ENCODE peak calls at places on chromosome 21, in five cellular contexts. One of them, this sample, is unnamed.

GRCh38 chr21:45263534-45263933 is 24.2 kb downstream of the POFUT2 start:
- DNase-seq in RWPE1: no peak
- DNase-seq in fibroblast of lung: no peak
- DNase-seq in coronary artery: no peak
- DNase-seq in heart right ventricle: no peak
- DNase-seq in this sample: no peak

GRCh38 chr21:15706686-15707085 is 23.1 kb upstream of the USP25 start:
- DNase-seq in RWPE1: peak; percentile 88
- DNase-seq in fibroblast of lung: peak; percentile 98
- DNase-seq in coronary artery: no peak
- DNase-seq in heart right ventricle: peak; percentile 7
- DNase-seq in this sample: no peak

GRCh38 chr21:32807717-32808380 is 36.3 kb upstream of the PAXBP1 start:
- DNase-seq in RWPE1: peak; percentile 30
- DNase-seq in fibroblast of lung: peak; percentile 83
- DNase-seq in coronary artery: no peak
- DNase-seq in heart right ventricle: no peak
- DNase-seq in this sample: no peak

GRCh38 chr21:44982558-44983244 is 42.9 kb downstream of the SLX9 start:
- DNase-seq in RWPE1: peak; percentile 26
- DNase-seq in fibroblast of lung: peak; percentile 69
- DNase-seq in coronary artery: peak; percentile 97
- DNase-seq in heart right ventricle: peak; percentile 56
- DNase-seq in this sample: no peak

GRCh38 chr21:34989337-34990151 is 59.6 kb downstream of the RUNX1 start:
- DNase-seq in RWPE1: no peak
- DNase-seq in fibroblast of lung: peak; percentile 75
- DNase-seq in coronary artery: no peak
- DNase-seq in heart right ventricle: no peak
- DNase-seq in this sample: no peak

GRCh38 chr21:35217504-35218060 is 168.5 kb upstream of the RUNX1 start:
- DNase-seq in RWPE1: peak; percentile 89
- DNase-seq in fibroblast of lung: peak; percentile 95
- DNase-seq in coronary artery: no peak
- DNase-seq in heart right ventricle: no peak
- DNase-seq in this sample: no peak

GRCh38 chr21:21688877-21689276 is 690.7 kb downstream of the NCAM2 start:
- DNase-seq in RWPE1: no peak
- DNase-seq in fibroblast of lung: peak; percentile 32
- DNase-seq in coronary artery: no peak
- DNase-seq in heart right ventricle: peak; percentile 4
- DNase-seq in this sample: no peak

GRCh38 chr21:44988607-44989537 is 49.0 kb downstream of the SLX9 start:
- DNase-seq in RWPE1: no peak
- DNase-seq in fibroblast of lung: no peak
- DNase-seq in coronary artery: no peak
- DNase-seq in heart right ventricle: no peak
- DNase-seq in this sample: no peak

GRCh38 chr21:34092241-34092921 is 19.0 kb downstream of the MRPS6 start:
- DNase-seq in RWPE1: no peak
- DNase-seq in fibroblast of lung: no peak
- DNase-seq in coronary artery: no peak
- DNase-seq in heart right ventricle: no peak
- DNase-seq in this sample: no peak

GRCh38 chr21:35664683-35665082 is 395.6 kb downstream of the SETD4 start:
- DNase-seq in RWPE1: peak; percentile 31
- DNase-seq in fibroblast of lung: peak; percentile 91
- DNase-seq in coronary artery: no peak
- DNase-seq in heart right ventricle: no peak
- DNase-seq in this sample: no peak

GRCh38 chr21:43707462-43707861 is 11.5 kb upstream of the PDXK start:
- DNase-seq in RWPE1: no peak
- DNase-seq in fibroblast of lung: no peak
- DNase-seq in coronary artery: no peak
- DNase-seq in heart right ventricle: no peak
- DNase-seq in this sample: no peak

GRCh38 chr21:43702785-43703067 is 16.2 kb upstream of the PDXK start:
- DNase-seq in RWPE1: peak; percentile 34
- DNase-seq in fibroblast of lung: peak; percentile 62
- DNase-seq in coronary artery: no peak
- DNase-seq in heart right ventricle: no peak
- DNase-seq in this sample: no peak

GRCh38 chr21:43699933-43700599 is 18.9 kb upstream of the PDXK start:
- DNase-seq in RWPE1: no peak
- DNase-seq in fibroblast of lung: no peak
- DNase-seq in coronary artery: no peak
- DNase-seq in heart right ventricle: no peak
- DNase-seq in this sample: no peak

GRCh38 chr21:43701936-43702784 is 16.8 kb upstream of the PDXK start:
- DNase-seq in RWPE1: no peak
- DNase-seq in fibroblast of lung: no peak
- DNase-seq in coronary artery: no peak
- DNase-seq in heart right ventricle: no peak
- DNase-seq in this sample: no peak

GRCh38 chr21:43703068-43703880 is 15.7 kb upstream of the PDXK start:
- DNase-seq in RWPE1: no peak
- DNase-seq in fibroblast of lung: peak; percentile 74
- DNase-seq in coronary artery: no peak
- DNase-seq in heart right ventricle: peak; percentile 53
- DNase-seq in this sample: no peak
- H3K27ac ChIP-seq in RWPE1: peak overlapping the region; percentile 54
- H3K27ac ChIP-seq in fibroblast of lung: no peak overlapping the region
- H3K27ac ChIP-seq in coronary artery: peak overlapping the region; percentile 29
- H3K27ac ChIP-seq in heart right ventricle: peak overlapping the region; percentile 84
- H3K27ac ChIP-seq in this sample: no peak overlapping the region

GRCh38 chr21:46322351-46323226 is 1.1 kb downstream of the C21orf58 start:
- DNase-seq in RWPE1: no peak
- DNase-seq in fibroblast of lung: peak; percentile 62
- DNase-seq in coronary artery: no peak
- DNase-seq in heart right ventricle: no peak
- DNase-seq in this sample: no peak
- H3K27ac ChIP-seq in RWPE1: peak overlapping the region; percentile 98
- H3K27ac ChIP-seq in fibroblast of lung: peak overlapping the region; percentile 79
- H3K27ac ChIP-seq in coronary artery: no peak overlapping the region
- H3K27ac ChIP-seq in heart right ventricle: peak overlapping the region; percentile 98
- H3K27ac ChIP-seq in this sample: no peak overlapping the region

GRCh38 chr21:25535811-25536210 is 71.5 kb downstream of the MRPL39 start:
- DNase-seq in RWPE1: no peak
- DNase-seq in fibroblast of lung: no peak
- DNase-seq in coronary artery: no peak
- DNase-seq in heart right ventricle: no peak
- DNase-seq in this sample: no peak
- H3K27ac ChIP-seq in RWPE1: no peak overlapping the region
- H3K27ac ChIP-seq in fibroblast of lung: no peak overlapping the region
- H3K27ac ChIP-seq in coronary artery: no peak overlapping the region
- H3K27ac ChIP-seq in heart right ventricle: no peak overlapping the region
- H3K27ac ChIP-seq in this sample: no peak overlapping the region

DNA sequence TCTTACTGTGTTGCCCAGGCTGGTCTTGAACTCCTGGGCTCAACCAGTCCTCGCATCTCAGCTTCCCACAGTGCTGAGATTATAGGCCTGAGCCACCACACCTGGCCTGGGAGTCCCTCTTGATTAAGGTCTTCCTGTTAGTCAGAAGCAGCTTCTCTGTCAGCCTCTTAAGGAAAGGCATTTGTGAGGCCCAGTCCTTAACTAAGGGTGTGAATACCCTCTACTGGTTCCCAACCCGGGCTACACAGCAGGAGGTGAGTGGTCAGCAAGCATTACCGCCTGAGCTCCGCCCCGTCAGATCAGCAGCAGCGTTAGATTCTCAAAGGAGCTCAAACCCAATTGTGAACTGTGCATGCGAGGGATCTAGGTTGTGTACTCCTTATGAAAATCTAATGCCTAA is 117.2 kb downstream of the DYRK1A start:
- DNase-seq in RWPE1: no peak
- DNase-seq in fibroblast of lung: no peak
- DNase-seq in coronary artery: no peak
- DNase-seq in heart right ventricle: no peak
- DNase-seq in this sample: no peak
- H3K27ac ChIP-seq in RWPE1: no peak overlapping the region
- H3K27ac ChIP-seq in fibroblast of lung: no peak overlapping the region
- H3K27ac ChIP-seq in coronary artery: no peak overlapping the region
- H3K27ac ChIP-seq in heart right ventricle: no peak overlapping the region
- H3K27ac ChIP-seq in this sample: no peak overlapping the region

GRCh38 chr21:41821756-41822431 is 55.0 kb upstream of the RIPK4 start:
- DNase-seq in RWPE1: no peak
- DNase-seq in fibroblast of lung: no peak
- DNase-seq in coronary artery: no peak
- DNase-seq in heart right ventricle: no peak
- DNase-seq in this sample: no peak

GRCh38 chr21:41819856-41820281 is 53.0 kb upstream of the RIPK4 start:
- DNase-seq in RWPE1: no peak
- DNase-seq in fibroblast of lung: no peak
- DNase-seq in coronary artery: no peak
- DNase-seq in heart right ventricle: no peak
- DNase-seq in this sample: no peak

GRCh38 chr21:41820384-41821080 is 53.7 kb upstream of the RIPK4 start:
- DNase-seq in RWPE1: no peak
- DNase-seq in fibroblast of lung: no peak
- DNase-seq in coronary artery: no peak
- DNase-seq in heart right ventricle: no peak
- DNase-seq in this sample: no peak

GRCh38 chr21:41819236-41819855 is 52.5 kb upstream of the RIPK4 start:
- DNase-seq in RWPE1: no peak
- DNase-seq in fibroblast of lung: no peak
- DNase-seq in coronary artery: no peak
- DNase-seq in heart right ventricle: no peak
- DNase-seq in this sample: no peak

GRCh38 chr21:41821081-41821755 is 54.4 kb upstream of the RIPK4 start:
- DNase-seq in RWPE1: no peak
- DNase-seq in fibroblast of lung: no peak
- DNase-seq in coronary artery: no peak
- DNase-seq in heart right ventricle: no peak
- DNase-seq in this sample: no peak
- H3K27ac ChIP-seq in RWPE1: peak overlapping the region; percentile 3
- H3K27ac ChIP-seq in fibroblast of lung: no peak overlapping the region
- H3K27ac ChIP-seq in coronary artery: no peak overlapping the region
- H3K27ac ChIP-seq in heart right ventricle: no peak overlapping the region
- H3K27ac ChIP-seq in this sample: no peak overlapping the region

This sample was measured in CD4-positive, alpha-beta T cell.